ENCODE peak calls at places on chromosomes 7 and 10, in ten cellular contexts. R, Z, B, G, O, E, L, X, A and Y are unnamed samples.

GRCh38 chr10:8583096-8583495 is 528.6 kb downstream of the GATA3 start:
- DNase-seq in R (no peak), Z (no peak), B (no peak), G (no peak), O (no peak), E (no peak), L (no peak), X (no peak), A (no peak), Y (no peak)

GRCh38 chr7:55111007-55111406 is 92.2 kb downstream of the EGFR start:
- DNase-seq in R (no peak), Z (no peak), B (no peak), G (no peak), O (no peak), E (no peak), L (no peak), X (no peak), A (no peak), Y (no peak)

GRCh38 chr10:126110434-126110833 is 214.1 kb downstream of the FANK1 start:
- DNase-seq in R (no peak), Z (no peak), B (no peak), G (no peak), O (no peak), E (peak; percentile 31), L (no peak), X (no peak), A (no peak), Y (no peak)

GRCh38 chr10:23980054-23980453 is 228.9 kb upstream of the KIAA1217 start:
- DNase-seq in R (peak; percentile 2), Z (peak; percentile 61), B (no peak), G (no peak), O (no peak), E (no peak), L (peak; percentile 23), X (no peak), A (no peak), Y (peak; percentile 49)

GRCh38 chr10:95408148-95408930 is 117.5 kb upstream of the PDLIM1 start:
- DNase-seq in R (peak; percentile 22), Z (no peak), B (no peak), G (no peak), O (no peak), E (no peak), L (no peak), X (no peak), A (no peak), Y (no peak)

GRCh38 chr10:1199897-1200721 is 143.9 kb downstream of the WDR37 start:
- DNase-seq in R (no peak), Z (no peak), B (no peak), G (no peak), O (no peak), E (no peak), L (no peak), X (no peak), A (no peak), Y (no peak)

GRCh38 chr7:92815412-92815811 is 21.0 kb downstream of the CDK6 start:
- DNase-seq in R (no peak), Z (no peak), B (no peak), G (no peak), O (no peak), E (no peak), L (no peak), X (no peak), A (no peak), Y (no peak)

GRCh38 chr7:46213154-46213537 is 292.1 kb upstream of the IGFBP3 start:
- DNase-seq in R (no peak), Z (no peak), B (no peak), G (no peak), O (no peak), E (no peak), L (no peak), X (no peak), A (no peak), Y (no peak)

GRCh38 chr7:36308031-36308430 is 81.6 kb upstream of the ANLN start:
- DNase-seq in R (no peak), Z (no peak), B (no peak), G (no peak), O (no peak), E (no peak), L (no peak), X (no peak), A (no peak), Y (no peak)

GRCh38 chr7:151699920-151700319 is 177.0 kb downstream of the PRKAG2 start:
- DNase-seq in R (no peak), Z (no peak), B (no peak), G (no peak), O (no peak), E (no peak), L (no peak), X (no peak), A (no peak), Y (no peak)

GRCh38 chr10:22874189-22874854 is 53.5 kb upstream of the ARMC3 start:
- DNase-seq in R (no peak), Z (no peak), B (no peak), G (no peak), O (no peak), E (no peak), L (no peak), X (no peak), A (peak; percentile 67), Y (no peak)

DNA sequence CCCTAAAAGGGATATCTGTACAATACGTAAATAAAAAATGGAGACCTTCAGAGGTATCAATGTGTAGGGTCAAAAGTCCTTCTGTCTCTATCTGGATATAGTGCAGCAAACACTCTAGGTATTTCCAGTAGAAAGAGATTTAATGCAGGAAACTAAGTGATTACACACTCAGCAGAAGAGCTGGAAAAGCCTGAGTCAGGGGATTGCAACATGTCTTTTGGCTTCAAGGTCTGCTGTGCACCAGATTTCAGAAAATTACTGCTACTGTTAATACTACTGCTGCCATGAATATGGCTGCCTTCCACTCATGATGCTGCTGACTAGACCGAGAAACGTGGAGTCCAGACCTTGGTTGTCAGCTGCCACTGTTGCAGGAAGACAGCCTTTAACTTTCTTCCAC is 94.9 kb upstream of the DLX6 start:
- DNase-seq in R (no peak), Z (peak; percentile 26), B (no peak), G (no peak), O (no peak), E (no peak), L (no peak), X (no peak), A (no peak), Y (no peak)
- TF ChIP-seq CTCF in R (no peak), Z (no peak), B (no peak), G (no peak), O (no peak), E (no peak), L (no peak), X (no peak), A (no peak), Y (no peak)

GRCh38 chr10:77360121-77360520 is 277.5 kb downstream of the KCNMA1 start:
- DNase-seq in R (no peak), Z (no peak), B (no peak), G (no peak), O (no peak), E (no peak), L (no peak), X (no peak), A (no peak), Y (no peak)
- TF ChIP-seq CTCF in R (no peak), Z (no peak), B (no peak), G (no peak), O (no peak), E (no peak), L (no peak), X (no peak), A (no peak), Y (no peak)

GRCh38 chr10:114432704-114433103 is 28.4 kb upstream of the AFAP1L2 start:
- DNase-seq in R (no peak), Z (no peak), B (no peak), G (no peak), O (no peak), E (no peak), L (no peak), X (no peak), A (no peak), Y (no peak)

GRCh38 chr10:114436941-114437340 is 32.6 kb upstream of the AFAP1L2 start:
- DNase-seq in R (no peak), Z (no peak), B (no peak), G (no peak), O (no peak), E (no peak), L (no peak), X (no peak), A (no peak), Y (no peak)

GRCh38 chr10:114442115-114442630 is 37.9 kb upstream of the AFAP1L2 start:
- DNase-seq in R (no peak), Z (no peak), B (no peak), G (no peak), O (no peak), E (no peak), L (no peak), X (no peak), A (no peak), Y (no peak)

GRCh38 chr10:114441107-114441506 is 36.8 kb upstream of the AFAP1L2 start:
- DNase-seq in R (no peak), Z (no peak), B (no peak), G (no peak), O (no peak), E (no peak), L (no peak), X (no peak), A (no peak), Y (no peak)

DNA sequence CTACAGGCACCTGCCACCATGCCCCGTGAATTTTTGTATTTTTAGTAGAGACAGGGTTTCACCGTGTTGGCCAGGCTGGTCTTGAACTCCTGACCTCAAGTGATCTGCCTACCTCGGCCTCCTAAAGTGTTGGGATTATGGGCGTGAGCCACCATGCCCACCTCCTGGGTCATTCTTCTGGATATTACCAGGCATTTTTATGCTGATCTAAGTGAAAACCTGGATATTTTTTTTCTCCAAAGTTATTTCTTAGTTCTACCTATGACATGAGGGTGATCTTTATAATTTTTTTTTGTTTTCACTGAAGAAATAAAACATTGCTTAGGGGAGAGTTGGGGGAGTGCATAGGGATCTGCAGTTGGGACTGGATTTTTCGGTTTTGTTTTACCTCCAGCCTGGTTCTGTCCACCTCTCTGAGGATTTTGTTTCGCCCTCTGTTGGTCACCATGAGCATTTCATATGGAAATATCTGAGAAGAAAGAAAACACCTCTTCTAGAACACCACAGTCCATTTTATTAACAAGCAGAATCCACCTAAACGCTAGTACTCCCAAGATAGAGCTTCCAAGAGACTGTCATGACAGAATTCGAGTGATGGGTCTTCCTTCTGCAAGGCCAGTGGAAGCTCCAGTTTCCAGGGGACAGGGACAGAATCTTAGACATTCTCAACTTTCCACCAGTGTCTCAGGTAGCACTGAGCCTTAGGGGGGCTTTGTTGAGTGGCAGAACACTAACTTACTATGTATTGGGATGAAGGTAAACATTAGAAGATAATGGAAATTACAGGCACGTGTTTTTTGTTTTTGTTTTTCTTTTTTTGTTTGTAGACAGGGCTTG is 33.4 kb upstream of the AFAP1L2 start:
- DNase-seq in R (peak; percentile 6), Z (peak; percentile 29), B (no peak), G (no peak), O (peak; percentile 37), E (no peak), L (no peak), X (no peak), A (peak; percentile 52), Y (no peak)
- TF ChIP-seq CTCF in R (no peak), Z (peak; percentile 52), B (peak; percentile 48), G (peak; percentile 82), O (peak; percentile 39), E (peak; percentile 68), L (peak; percentile 61), X (peak; percentile 75), A (peak; percentile 67), Y (peak; percentile 50)

DNA sequence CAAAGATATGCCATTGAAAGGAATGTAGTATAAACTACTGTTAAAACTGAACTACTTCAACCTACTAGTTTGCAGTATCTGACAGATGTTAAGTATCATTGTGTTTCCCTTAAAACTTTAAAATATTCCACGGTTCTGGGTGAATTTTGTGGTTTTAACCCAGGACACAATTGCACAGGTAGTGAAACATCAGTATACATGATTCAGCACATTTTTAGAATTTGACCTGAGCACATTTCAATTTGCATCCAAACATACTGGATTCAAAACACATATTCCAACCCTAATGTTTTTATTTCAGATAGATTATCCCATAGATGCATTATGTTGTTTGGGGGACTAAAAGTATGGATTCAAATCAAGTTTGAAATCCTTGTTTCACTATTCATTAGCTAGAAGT is 129.9 kb upstream of the ZNF804B start:
- DNase-seq in R (no peak), Z (no peak), B (no peak), G (no peak), O (no peak), E (no peak), L (no peak), X (no peak), A (no peak), Y (no peak)
- TF ChIP-seq CTCF in R (no peak), Z (no peak), B (no peak), G (no peak), O (no peak), E (no peak), L (no peak), X (no peak), A (no peak), Y (no peak)